ENCODE peak calls at places on chromosomes 12 and 14, in eight cellular contexts. One of them, this sample, is unnamed.

GRCh38 chr14:98955036-98955740 is 316.8 kb downstream of the BCL11B start:
- DNase-seq in transverse colon: no peak
- DNase-seq in tibial artery: no peak
- DNase-seq in RWPE2: no peak
- DNase-seq in fibroblast of mammary gland: no peak
- DNase-seq in HL-60: no peak
- DNase-seq in gastrocnemius medialis: no peak
- DNase-seq in choroid plexus epithelial cell: no peak
- DNase-seq in this sample: no peak

GRCh38 chr12:3632256-3633240 is 120.4 kb downstream of the CRACR2A start:
- DNase-seq in gastrocnemius medialis: no peak
- DNase-seq in fibroblast of mammary gland: peak
- DNase-seq in choroid plexus epithelial cell: peak
- DNase-seq in RWPE2: no peak
- DNase-seq in transverse colon: no peak
- DNase-seq in HL-60: no peak
- DNase-seq in tibial artery: no peak
- DNase-seq in this sample: no peak

GRCh38 chr14:62168564-62169155 is 406.4 kb downstream of the SNAPC1 start:
- DNase-seq in tibial artery: no peak
- DNase-seq in transverse colon: no peak
- DNase-seq in gastrocnemius medialis: no peak
- DNase-seq in RWPE2: no peak
- DNase-seq in choroid plexus epithelial cell: no peak
- DNase-seq in fibroblast of mammary gland: no peak
- DNase-seq in HL-60: no peak
- DNase-seq in this sample: no peak

GRCh38 chr12:84329933-84330332 is 582.7 kb downstream of the SLC6A15 start:
- DNase-seq in transverse colon: no peak
- DNase-seq in gastrocnemius medialis: no peak
- DNase-seq in choroid plexus epithelial cell: no peak
- DNase-seq in HL-60: no peak
- DNase-seq in tibial artery: no peak
- DNase-seq in fibroblast of mammary gland: no peak
- DNase-seq in RWPE2: no peak
- DNase-seq in this sample: no peak

GRCh38 chr12:46549527-46550265 is 177.1 kb upstream of the SLC38A2 start:
- DNase-seq in fibroblast of mammary gland: peak
- DNase-seq in tibial artery: no peak
- DNase-seq in gastrocnemius medialis: no peak
- DNase-seq in transverse colon: no peak
- DNase-seq in RWPE2: no peak
- DNase-seq in HL-60: peak
- DNase-seq in choroid plexus epithelial cell: peak
- DNase-seq in this sample: no peak

GRCh38 chr12:101485015-101485414 is 9.9 kb downstream of the SPIC start:
- DNase-seq in gastrocnemius medialis: no peak
- DNase-seq in choroid plexus epithelial cell: peak
- DNase-seq in HL-60: no peak
- DNase-seq in RWPE2: no peak
- DNase-seq in fibroblast of mammary gland: peak
- DNase-seq in tibial artery: no peak
- DNase-seq in transverse colon: no peak
- DNase-seq in this sample: no peak

GRCh38 chr14:29773990-29774389 is 153.7 kb downstream of the PRKD1 start:
- DNase-seq in gastrocnemius medialis: no peak
- DNase-seq in HL-60: no peak
- DNase-seq in transverse colon: no peak
- DNase-seq in tibial artery: no peak
- DNase-seq in choroid plexus epithelial cell: no peak
- DNase-seq in fibroblast of mammary gland: no peak
- DNase-seq in RWPE2: no peak
- DNase-seq in this sample: no peak

GRCh38 chr14:85907536-85907935 is 377.6 kb downstream of the FLRT2 start:
- DNase-seq in transverse colon: no peak
- DNase-seq in HL-60: no peak
- DNase-seq in choroid plexus epithelial cell: no peak
- DNase-seq in tibial artery: no peak
- DNase-seq in gastrocnemius medialis: no peak
- DNase-seq in RWPE2: no peak
- DNase-seq in fibroblast of mammary gland: no peak
- DNase-seq in this sample: no peak

GRCh38 chr14:49879683-49880204 is 13.1 kb upstream of the ARF6 start:
- DNase-seq in fibroblast of mammary gland: peak
- DNase-seq in gastrocnemius medialis: no peak
- DNase-seq in tibial artery: no peak
- DNase-seq in choroid plexus epithelial cell: peak
- DNase-seq in HL-60: peak
- DNase-seq in transverse colon: peak
- DNase-seq in RWPE2: no peak
- DNase-seq in this sample: peak

GRCh38 chr12:106900554-106900953 is 55.2 kb upstream of the TMEM263 start:
- DNase-seq in gastrocnemius medialis: no peak
- DNase-seq in fibroblast of mammary gland: no peak
- DNase-seq in RWPE2: no peak
- DNase-seq in tibial artery: no peak
- DNase-seq in HL-60: no peak
- DNase-seq in transverse colon: no peak
- DNase-seq in choroid plexus epithelial cell: no peak
- DNase-seq in this sample: no peak

GRCh38 chr14:68458840-68459469 is 333.9 kb downstream of the ZFP36L1 start:
- DNase-seq in transverse colon: peak
- DNase-seq in gastrocnemius medialis: peak
- DNase-seq in tibial artery: peak
- DNase-seq in HL-60: no peak
- DNase-seq in RWPE2: peak
- DNase-seq in choroid plexus epithelial cell: peak
- DNase-seq in fibroblast of mammary gland: peak
- DNase-seq in this sample: no peak

GRCh38 chr14:102508774-102509743 is 517 bp downstream of the ANKRD9 start:
- DNase-seq in gastrocnemius medialis: peak
- DNase-seq in tibial artery: peak
- DNase-seq in transverse colon: peak
- DNase-seq in choroid plexus epithelial cell: peak
- DNase-seq in fibroblast of mammary gland: peak
- DNase-seq in HL-60: no peak
- DNase-seq in RWPE2: peak
- DNase-seq in this sample: peak

GRCh38 chr12:242496-242895 is 20.1 kb downstream of the SLC6A13 start:
- DNase-seq in transverse colon: no peak
- DNase-seq in choroid plexus epithelial cell: no peak
- DNase-seq in gastrocnemius medialis: no peak
- DNase-seq in fibroblast of mammary gland: no peak
- DNase-seq in HL-60: no peak
- DNase-seq in tibial artery: no peak
- DNase-seq in RWPE2: no peak
- DNase-seq in this sample: peak

GRCh38 chr14:30211326-30211725 is 283.7 kb upstream of the PRKD1 start:
- DNase-seq in fibroblast of mammary gland: peak
- DNase-seq in RWPE2: no peak
- DNase-seq in transverse colon: no peak
- DNase-seq in gastrocnemius medialis: no peak
- DNase-seq in HL-60: no peak
- DNase-seq in tibial artery: no peak
- DNase-seq in choroid plexus epithelial cell: peak
- DNase-seq in this sample: no peak

GRCh38 chr12:50618864-50619609 is 114.3 kb downstream of the DIP2B start:
- DNase-seq in fibroblast of mammary gland: peak
- DNase-seq in RWPE2: peak
- DNase-seq in transverse colon: peak
- DNase-seq in HL-60: no peak
- DNase-seq in choroid plexus epithelial cell: peak
- DNase-seq in tibial artery: no peak
- DNase-seq in gastrocnemius medialis: no peak
- DNase-seq in this sample: no peak

GRCh38 chr12:3135522-3136461 is 58.6 kb downstream of the TSPAN9 start:
- DNase-seq in choroid plexus epithelial cell: peak
- DNase-seq in transverse colon: peak
- DNase-seq in gastrocnemius medialis: peak
- DNase-seq in HL-60: peak
- DNase-seq in tibial artery: no peak
- DNase-seq in fibroblast of mammary gland: peak
- DNase-seq in RWPE2: no peak
- DNase-seq in this sample: peak

GRCh38 chr14:41362134-41362533 is 244.5 kb upstream of the LRFN5 start:
- DNase-seq in tibial artery: no peak
- DNase-seq in fibroblast of mammary gland: peak
- DNase-seq in transverse colon: no peak
- DNase-seq in choroid plexus epithelial cell: no peak
- DNase-seq in gastrocnemius medialis: no peak
- DNase-seq in RWPE2: no peak
- DNase-seq in HL-60: no peak
- DNase-seq in this sample: no peak

GRCh38 chr14:78836777-78837176 is 666.6 kb downstream of the NRXN3 start:
- DNase-seq in HL-60: peak
- DNase-seq in tibial artery: no peak
- DNase-seq in gastrocnemius medialis: no peak
- DNase-seq in RWPE2: no peak
- DNase-seq in transverse colon: peak
- DNase-seq in fibroblast of mammary gland: peak
- DNase-seq in choroid plexus epithelial cell: peak
- DNase-seq in this sample: peak

GRCh38 chr12:72273499-72273837 is 1.3 kb downstream of the TRHDE start:
- DNase-seq in HL-60: no peak
- DNase-seq in transverse colon: no peak
- DNase-seq in fibroblast of mammary gland: no peak
- DNase-seq in gastrocnemius medialis: no peak
- DNase-seq in choroid plexus epithelial cell: no peak
- DNase-seq in RWPE2: no peak
- DNase-seq in tibial artery: no peak
- DNase-seq in this sample: no peak

GRCh38 chr12:76713130-76713529 is 50.8 kb upstream of the ZDHHC17 start:
- DNase-seq in transverse colon: no peak
- DNase-seq in gastrocnemius medialis: no peak
- DNase-seq in tibial artery: no peak
- DNase-seq in fibroblast of mammary gland: no peak
- DNase-seq in HL-60: no peak
- DNase-seq in RWPE2: no peak
- DNase-seq in choroid plexus epithelial cell: peak
- DNase-seq in this sample: no peak

GRCh38 chr12:65232490-65233077 is 45.9 kb upstream of the MSRB3 start:
- DNase-seq in fibroblast of mammary gland: peak
- DNase-seq in tibial artery: no peak
- DNase-seq in RWPE2: no peak
- DNase-seq in gastrocnemius medialis: no peak
- DNase-seq in transverse colon: no peak
- DNase-seq in choroid plexus epithelial cell: peak
- DNase-seq in HL-60: no peak
- DNase-seq in this sample: no peak

GRCh38 chr14:31395119-31395518 is 25.2 kb downstream of the HEATR5A start:
- DNase-seq in transverse colon: no peak
- DNase-seq in HL-60: no peak
- DNase-seq in choroid plexus epithelial cell: no peak
- DNase-seq in gastrocnemius medialis: no peak
- DNase-seq in RWPE2: no peak
- DNase-seq in fibroblast of mammary gland: no peak
- DNase-seq in tibial artery: no peak
- DNase-seq in this sample: no peak

GRCh38 chr14:67240168-67240932 is 885 bp upstream of the PALS1 start:
- DNase-seq in RWPE2: no peak
- DNase-seq in gastrocnemius medialis: peak
- DNase-seq in tibial artery: peak
- DNase-seq in choroid plexus epithelial cell: no peak
- DNase-seq in transverse colon: peak
- DNase-seq in HL-60: peak
- DNase-seq in fibroblast of mammary gland: peak
- DNase-seq in this sample: peak

GRCh38 chr14:91417983-91418386 is 365 bp upstream of the CCDC88C start:
- DNase-seq in tibial artery: no peak
- DNase-seq in HL-60: peak
- DNase-seq in gastrocnemius medialis: no peak
- DNase-seq in fibroblast of mammary gland: no peak
- DNase-seq in RWPE2: no peak
- DNase-seq in choroid plexus epithelial cell: no peak
- DNase-seq in transverse colon: peak
- DNase-seq in this sample: peak
- H3K4me3 ChIP-seq in tibial artery: peak
- H3K4me3 ChIP-seq in HL-60: peak
- H3K4me3 ChIP-seq in gastrocnemius medialis: peak
- H3K4me3 ChIP-seq in fibroblast of mammary gland: no peak
- H3K4me3 ChIP-seq in RWPE2: peak
- H3K4me3 ChIP-seq in choroid plexus epithelial cell: peak
- H3K4me3 ChIP-seq in transverse colon: peak
- H3K4me3 ChIP-seq in this sample: peak

GRCh38 chr14:56754966-56755365 is 55.3 kb downstream of the OTX2 start:
- DNase-seq in fibroblast of mammary gland: no peak
- DNase-seq in HL-60: no peak
- DNase-seq in gastrocnemius medialis: no peak
- DNase-seq in transverse colon: no peak
- DNase-seq in choroid plexus epithelial cell: no peak
- DNase-seq in tibial artery: no peak
- DNase-seq in RWPE2: no peak
- DNase-seq in this sample: no peak
- TF ChIP-seq CTCF in fibroblast of mammary gland: no peak
- TF ChIP-seq CTCF in HL-60: no peak
- TF ChIP-seq CTCF in gastrocnemius medialis: no peak
- TF ChIP-seq CTCF in transverse colon: no peak
- TF ChIP-seq CTCF in choroid plexus epithelial cell: no peak
- TF ChIP-seq CTCF in tibial artery: no peak
- TF ChIP-seq CTCF in RWPE2: no peak
- TF ChIP-seq CTCF in this sample: no peak

DNA sequence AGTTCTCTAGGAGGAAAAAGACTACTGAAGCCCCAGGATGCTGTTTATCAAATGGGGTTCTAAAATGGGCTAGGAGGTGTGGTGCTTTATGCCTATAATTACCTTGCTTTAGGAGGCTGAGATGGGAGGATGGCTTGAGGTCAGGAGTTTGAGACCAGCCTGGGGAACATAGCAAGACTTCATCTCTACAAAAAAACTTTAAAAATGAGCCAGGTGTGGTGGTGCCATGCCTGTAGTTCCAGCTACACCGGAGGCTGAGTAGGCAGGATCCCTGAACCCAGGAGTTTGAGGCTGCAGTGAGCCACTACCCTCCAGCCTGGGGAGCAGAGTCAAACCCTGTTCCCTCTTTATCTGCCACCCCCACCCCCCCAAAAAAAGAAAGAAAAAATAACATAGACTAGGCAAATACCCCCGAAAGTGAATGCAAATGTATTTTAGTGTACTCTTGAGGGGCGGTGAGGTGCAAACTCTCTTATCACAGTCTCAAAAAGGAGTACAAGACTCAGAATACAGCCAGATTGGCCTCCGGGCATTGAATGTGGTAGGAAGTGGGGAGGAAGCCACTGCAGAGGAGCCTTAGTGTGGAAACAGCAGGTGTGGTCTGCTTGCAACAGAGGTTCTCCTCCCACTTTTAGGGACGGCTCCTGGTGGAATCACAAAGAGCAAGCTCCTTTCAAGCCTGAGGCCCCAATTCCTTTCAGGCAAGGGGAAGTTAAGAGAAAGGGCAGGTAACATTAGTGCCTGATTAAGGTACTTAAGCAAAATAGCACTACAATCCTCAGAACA is 23.5 kb upstream of the SLC2A3 start:
- DNase-seq in choroid plexus epithelial cell: peak
- DNase-seq in tibial artery: no peak
- DNase-seq in RWPE2: peak
- DNase-seq in fibroblast of mammary gland: peak
- DNase-seq in HL-60: peak
- DNase-seq in gastrocnemius medialis: no peak
- DNase-seq in transverse colon: peak
- DNase-seq in this sample: no peak
- H3K4me3 ChIP-seq in choroid plexus epithelial cell: no peak
- H3K4me3 ChIP-seq in tibial artery: no peak
- H3K4me3 ChIP-seq in RWPE2: no peak
- H3K4me3 ChIP-seq in fibroblast of mammary gland: no peak
- H3K4me3 ChIP-seq in HL-60: no peak
- H3K4me3 ChIP-seq in gastrocnemius medialis: no peak
- H3K4me3 ChIP-seq in transverse colon: no peak
- H3K4me3 ChIP-seq in this sample: no peak

GRCh38 chr14:100417466-100417865 is 94.3 kb downstream of the SLC25A47 start:
- DNase-seq in gastrocnemius medialis: peak
- DNase-seq in transverse colon: peak
- DNase-seq in choroid plexus epithelial cell: peak
- DNase-seq in HL-60: no peak
- DNase-seq in tibial artery: no peak
- DNase-seq in RWPE2: no peak
- DNase-seq in fibroblast of mammary gland: peak
- DNase-seq in this sample: peak
- TF ChIP-seq CTCF in gastrocnemius medialis: no peak
- TF ChIP-seq CTCF in transverse colon: peak
- TF ChIP-seq CTCF in choroid plexus epithelial cell: peak
- TF ChIP-seq CTCF in HL-60: no peak
- TF ChIP-seq CTCF in tibial artery: no peak
- TF ChIP-seq CTCF in RWPE2: peak
- TF ChIP-seq CTCF in fibroblast of mammary gland: peak
- TF ChIP-seq CTCF in this sample: peak